ENCODE peak calls at places on chromosome 2, in six cellular contexts. One of them, this sample, is unnamed.

GRCh38 chr2:160289803-160290202 is 89.7 kb upstream of the ITGB6 start:
- DNase-seq in adrenal gland: no peak
- DNase-seq in islet precursor cell: no peak
- DNase-seq in Right ventricle myocardium superior: no peak
- DNase-seq in NCI-H446: no peak
- DNase-seq in stimulated activated CD4-positive, alpha-beta T cell treated with anti-CD3 and anti-CD28 coated beads, TNF-alpha, amount 100 ng/mL, for 4 hours: no peak
- DNase-seq in this sample: no peak

GRCh38 chr2:100260712-100261620 is 61.3 kb downstream of the LONRF2 start:
- DNase-seq in Right ventricle myocardium superior: peak
- DNase-seq in stimulated activated CD4-positive, alpha-beta T cell treated with anti-CD3 and anti-CD28 coated beads, TNF-alpha, amount 100 ng/mL, for 4 hours: no peak
- DNase-seq in islet precursor cell: peak
- DNase-seq in adrenal gland: peak
- DNase-seq in NCI-H446: peak
- DNase-seq in this sample: peak

GRCh38 chr2:109000654-109001600 is 11.9 kb upstream of the EDAR start:
- DNase-seq in islet precursor cell: no peak
- DNase-seq in stimulated activated CD4-positive, alpha-beta T cell treated with anti-CD3 and anti-CD28 coated beads, TNF-alpha, amount 100 ng/mL, for 4 hours: no peak
- DNase-seq in NCI-H446: no peak
- DNase-seq in Right ventricle myocardium superior: no peak
- DNase-seq in adrenal gland: no peak
- DNase-seq in this sample: no peak

GRCh38 chr2:195252018-195252417 is 405.0 kb upstream of the SLC39A10 start:
- DNase-seq in stimulated activated CD4-positive, alpha-beta T cell treated with anti-CD3 and anti-CD28 coated beads, TNF-alpha, amount 100 ng/mL, for 4 hours: no peak
- DNase-seq in NCI-H446: no peak
- DNase-seq in adrenal gland: no peak
- DNase-seq in islet precursor cell: peak
- DNase-seq in Right ventricle myocardium superior: no peak
- DNase-seq in this sample: no peak

GRCh38 chr2:12455626-12456025 is 261.1 kb upstream of the TRIB2 start:
- DNase-seq in NCI-H446: no peak
- DNase-seq in adrenal gland: no peak
- DNase-seq in islet precursor cell: no peak
- DNase-seq in Right ventricle myocardium superior: no peak
- DNase-seq in stimulated activated CD4-positive, alpha-beta T cell treated with anti-CD3 and anti-CD28 coated beads, TNF-alpha, amount 100 ng/mL, for 4 hours: no peak
- DNase-seq in this sample: no peak

GRCh38 chr2:100878000-100878786 is 58.3 kb downstream of the NPAS2 start:
- DNase-seq in stimulated activated CD4-positive, alpha-beta T cell treated with anti-CD3 and anti-CD28 coated beads, TNF-alpha, amount 100 ng/mL, for 4 hours: no peak
- DNase-seq in NCI-H446: no peak
- DNase-seq in Right ventricle myocardium superior: peak
- DNase-seq in adrenal gland: no peak
- DNase-seq in islet precursor cell: no peak
- DNase-seq in this sample: peak

GRCh38 chr2:159326569-159327255 is 40.2 kb upstream of the WDSUB1 start:
- DNase-seq in Right ventricle myocardium superior: no peak
- DNase-seq in islet precursor cell: no peak
- DNase-seq in NCI-H446: no peak
- DNase-seq in stimulated activated CD4-positive, alpha-beta T cell treated with anti-CD3 and anti-CD28 coated beads, TNF-alpha, amount 100 ng/mL, for 4 hours: no peak
- DNase-seq in adrenal gland: no peak
- DNase-seq in this sample: peak

GRCh38 chr2:196449083-196449482 is 190.4 kb upstream of the CCDC150 start:
- DNase-seq in islet precursor cell: no peak
- DNase-seq in Right ventricle myocardium superior: no peak
- DNase-seq in NCI-H446: no peak
- DNase-seq in stimulated activated CD4-positive, alpha-beta T cell treated with anti-CD3 and anti-CD28 coated beads, TNF-alpha, amount 100 ng/mL, for 4 hours: no peak
- DNase-seq in adrenal gland: no peak
- DNase-seq in this sample: no peak

GRCh38 chr2:205706769-205707375 is 24.6 kb downstream of the NRP2 start:
- DNase-seq in Right ventricle myocardium superior: peak
- DNase-seq in adrenal gland: peak
- DNase-seq in islet precursor cell: peak
- DNase-seq in NCI-H446: peak
- DNase-seq in stimulated activated CD4-positive, alpha-beta T cell treated with anti-CD3 and anti-CD28 coated beads, TNF-alpha, amount 100 ng/mL, for 4 hours: no peak
- DNase-seq in this sample: peak

GRCh38 chr2:84873350-84873749 is 7.5 kb downstream of the TRABD2A start:
- DNase-seq in adrenal gland: no peak
- DNase-seq in stimulated activated CD4-positive, alpha-beta T cell treated with anti-CD3 and anti-CD28 coated beads, TNF-alpha, amount 100 ng/mL, for 4 hours: no peak
- DNase-seq in islet precursor cell: no peak
- DNase-seq in Right ventricle myocardium superior: no peak
- DNase-seq in NCI-H446: no peak
- DNase-seq in this sample: no peak

GRCh38 chr2:16537347-16537746 is 128.3 kb downstream of the CYRIA start:
- DNase-seq in islet precursor cell: no peak
- DNase-seq in adrenal gland: no peak
- DNase-seq in NCI-H446: no peak
- DNase-seq in stimulated activated CD4-positive, alpha-beta T cell treated with anti-CD3 and anti-CD28 coated beads, TNF-alpha, amount 100 ng/mL, for 4 hours: no peak
- DNase-seq in Right ventricle myocardium superior: no peak
- DNase-seq in this sample: no peak

GRCh38 chr2:96895032-96895708 is 25.3 kb upstream of the SEMA4C start:
- DNase-seq in islet precursor cell: no peak
- DNase-seq in adrenal gland: no peak
- DNase-seq in stimulated activated CD4-positive, alpha-beta T cell treated with anti-CD3 and anti-CD28 coated beads, TNF-alpha, amount 100 ng/mL, for 4 hours: no peak
- DNase-seq in NCI-H446: no peak
- DNase-seq in Right ventricle myocardium superior: no peak
- DNase-seq in this sample: no peak

GRCh38 chr2:202486351-202486750 is 110.2 kb downstream of the BMPR2 start:
- DNase-seq in stimulated activated CD4-positive, alpha-beta T cell treated with anti-CD3 and anti-CD28 coated beads, TNF-alpha, amount 100 ng/mL, for 4 hours: no peak
- DNase-seq in Right ventricle myocardium superior: no peak
- DNase-seq in islet precursor cell: no peak
- DNase-seq in adrenal gland: no peak
- DNase-seq in NCI-H446: no peak
- DNase-seq in this sample: no peak

GRCh38 chr2:140597205-140597604 is 1533.6 kb downstream of the LRP1B start:
- DNase-seq in islet precursor cell: no peak
- DNase-seq in NCI-H446: no peak
- DNase-seq in stimulated activated CD4-positive, alpha-beta T cell treated with anti-CD3 and anti-CD28 coated beads, TNF-alpha, amount 100 ng/mL, for 4 hours: no peak
- DNase-seq in adrenal gland: no peak
- DNase-seq in Right ventricle myocardium superior: no peak
- DNase-seq in this sample: no peak

GRCh38 chr2:222194669-222195068 is 104.1 kb downstream of the PAX3 start:
- DNase-seq in Right ventricle myocardium superior: no peak
- DNase-seq in islet precursor cell: no peak
- DNase-seq in adrenal gland: no peak
- DNase-seq in stimulated activated CD4-positive, alpha-beta T cell treated with anti-CD3 and anti-CD28 coated beads, TNF-alpha, amount 100 ng/mL, for 4 hours: no peak
- DNase-seq in NCI-H446: no peak
- DNase-seq in this sample: no peak